ENCODE peak calls at places on chromosome 2, in four cellular contexts. U is small intestine, J is HS-5, P is GM20000. D is an unnamed sample.

GRCh38 chr2:96665083-96665569 is 22.6 kb downstream of the FER1L5 start:
- DNase-seq in U (no peak), J (peak; percentile 100), P (no peak), D (no peak)

GRCh38 chr2:3527886-3528785 is 8.8 kb upstream of the ADI1 start:
- DNase-seq in U (peak; percentile 35), J (no peak), P (no peak), D (no peak)

GRCh38 chr2:205771063-205771462 is 88.8 kb downstream of the NRP2 start:
- DNase-seq in U (peak; percentile 39), J (no peak), P (no peak), D (peak; percentile 54)

GRCh38 chr2:56376699-56377665 is 193.2 kb downstream of the CCDC85A start:
- DNase-seq in U (no peak), J (peak; percentile 25), P (no peak), D (no peak)

GRCh38 chr2:156434461-156435291 is 1.5 kb upstream of the GPD2 start:
- DNase-seq in U (no peak), J (no peak), P (no peak), D (no peak)

GRCh38 chr2:19361325-19361990 is 3.0 kb upstream of the OSR1 start:
- DNase-seq in U (peak; percentile 26), J (no peak), P (peak; percentile 21), D (no peak)

GRCh38 chr2:36964496-36965058 is 1.8 kb downstream of the STRN start:
- DNase-seq in U (no peak), J (no peak), P (no peak), D (no peak)

GRCh38 chr2:160940699-160941098 is 219.5 kb upstream of the TANK start:
- DNase-seq in U (no peak), J (no peak), P (peak; percentile 12), D (no peak)

GRCh38 chr2:73283545-73284295 is 558 bp downstream of the FBXO41 start:
- DNase-seq in U (no peak), J (no peak), P (no peak), D (no peak)

GRCh38 chr2:24731923-24732322 is 61.3 kb downstream of the PTRHD1 start:
- DNase-seq in U (no peak), J (peak; percentile 26), P (no peak), D (no peak)